ENCODE peak calls at places on chromosomes 1 and 21, in five cellular contexts. One of them, this sample, is unnamed.
A peak's percentile ranks its signal among the peaks of the same experiment; 100 is the strongest.

GRCh38 chr1:65832296-65832695 is 39.6 kb downstream of the PDE4B start:
- DNase-seq in GM12878: no peak
- DNase-seq in A549: no peak
- DNase-seq in HepG2: no peak
- DNase-seq in K562: no peak
- DNase-seq in this sample: no peak

GRCh38 chr1:101088431-101088830 is 62.8 kb upstream of the DPH5 start:
- DNase-seq in GM12878: no peak
- DNase-seq in A549: no peak
- DNase-seq in HepG2: no peak
- DNase-seq in K562: no peak
- DNase-seq in this sample: no peak

GRCh38 chr1:163172596-163172995 is 30.1 kb downstream of the RGS5 start:
- DNase-seq in GM12878: no peak
- DNase-seq in A549: no peak
- DNase-seq in HepG2: no peak
- DNase-seq in K562: no peak
- DNase-seq in this sample: no peak

GRCh38 chr1:161915051-161915503 is 108.6 kb downstream of the OLFML2B start:
- DNase-seq in GM12878: peak; percentile 53
- DNase-seq in A549: no peak
- DNase-seq in HepG2: no peak
- DNase-seq in K562: no peak
- DNase-seq in this sample: no peak

GRCh38 chr1:26358411-26359384 is 4.8 kb upstream of the CRYBG2 start:
- DNase-seq in GM12878: no peak
- DNase-seq in A549: no peak
- DNase-seq in HepG2: peak; percentile 90
- DNase-seq in K562: peak; percentile 57
- DNase-seq in this sample: peak; percentile 45

GRCh38 chr1:92804721-92805169 is 19.8 kb upstream of the EVI5 start:
- DNase-seq in GM12878: no peak
- DNase-seq in A549: peak; percentile 58
- DNase-seq in HepG2: peak; percentile 41
- DNase-seq in K562: peak; percentile 92
- DNase-seq in this sample: peak; percentile 91

GRCh38 chr1:245398180-245398579 is 243.4 kb downstream of the KIF26B start:
- DNase-seq in GM12878: no peak
- DNase-seq in A549: no peak
- DNase-seq in HepG2: no peak
- DNase-seq in K562: no peak
- DNase-seq in this sample: no peak

GRCh38 chr1:238380167-238380566 is 489.4 kb upstream of the ZP4 start:
- DNase-seq in GM12878: no peak
- DNase-seq in A549: no peak
- DNase-seq in HepG2: no peak
- DNase-seq in K562: no peak
- DNase-seq in this sample: peak; percentile 82

GRCh38 chr1:55447488-55447887 is 232.3 kb upstream of the USP24 start:
- DNase-seq in GM12878: no peak
- DNase-seq in A549: peak; percentile 31
- DNase-seq in HepG2: peak; percentile 35
- DNase-seq in K562: no peak
- DNase-seq in this sample: no peak

GRCh38 chr1:150272379-150272840 is at the start of gene C1orf54:
- DNase-seq in GM12878: no peak
- DNase-seq in A549: no peak
- DNase-seq in HepG2: no peak
- DNase-seq in K562: peak; percentile 65
- DNase-seq in this sample: peak; percentile 89

GRCh38 chr21:26946744-26947446 is 20.0 kb downstream of the ADAMTS5 start:
- DNase-seq in GM12878: no peak
- DNase-seq in A549: no peak
- DNase-seq in HepG2: no peak
- DNase-seq in K562: no peak
- DNase-seq in this sample: peak; percentile 41

GRCh38 chr1:190633488-190633887 is 155.8 kb upstream of the BRINP3 start:
- DNase-seq in GM12878: no peak
- DNase-seq in A549: no peak
- DNase-seq in HepG2: no peak
- DNase-seq in K562: no peak
- DNase-seq in this sample: peak; percentile 63

GRCh38 chr21:44084496-44085241 is 22.5 kb upstream of the PWP2 start:
- DNase-seq in GM12878: no peak
- DNase-seq in A549: no peak
- DNase-seq in HepG2: no peak
- DNase-seq in K562: no peak
- DNase-seq in this sample: no peak

GRCh38 chr1:22416555-22417454 is 34.8 kb upstream of the ZBTB40 start:
- DNase-seq in GM12878: peak; percentile 19
- DNase-seq in A549: peak; percentile 74
- DNase-seq in HepG2: peak; percentile 62
- DNase-seq in K562: peak; percentile 88
- DNase-seq in this sample: peak; percentile 91

GRCh38 chr21:35987475-35987874 is 72.9 kb downstream of the SETD4 start:
- DNase-seq in GM12878: no peak
- DNase-seq in A549: no peak
- DNase-seq in HepG2: no peak
- DNase-seq in K562: no peak
- DNase-seq in this sample: no peak

GRCh38 chr21:45187646-45188045 is 100.0 kb downstream of the POFUT2 start:
- DNase-seq in GM12878: no peak
- DNase-seq in A549: no peak
- DNase-seq in HepG2: no peak
- DNase-seq in K562: no peak
- DNase-seq in this sample: no peak

GRCh38 chr1:39847940-39848339 is 35.4 kb downstream of the TRIT1 start:
- DNase-seq in GM12878: no peak
- DNase-seq in A549: no peak
- DNase-seq in HepG2: no peak
- DNase-seq in K562: no peak
- DNase-seq in this sample: no peak

GRCh38 chr1:82388679-82389078 is 587.9 kb downstream of the ADGRL2 start:
- DNase-seq in GM12878: no peak
- DNase-seq in A549: no peak
- DNase-seq in HepG2: no peak
- DNase-seq in K562: no peak
- DNase-seq in this sample: no peak

GRCh38 chr1:173122958-173123852 is 72.5 kb upstream of the TNFSF18 start:
- DNase-seq in GM12878: no peak
- DNase-seq in A549: peak; percentile 10
- DNase-seq in HepG2: peak; percentile 93
- DNase-seq in K562: peak; percentile 4
- DNase-seq in this sample: peak; percentile 61

GRCh38 chr1:35715568-35716002 is 3.1 kb downstream of the C1orf216 start:
- DNase-seq in GM12878: peak; percentile 42
- DNase-seq in A549: peak; percentile 67
- DNase-seq in HepG2: peak; percentile 68
- DNase-seq in K562: peak; percentile 90
- DNase-seq in this sample: peak; percentile 92
- TF ChIP-seq JUNB in GM12878: no peak
- TF ChIP-seq JUNB in A549: no peak
- TF ChIP-seq JUNB in HepG2: no peak
- TF ChIP-seq JUNB in K562: no peak
- TF ChIP-seq JUNB in this sample: no peak

DNA sequence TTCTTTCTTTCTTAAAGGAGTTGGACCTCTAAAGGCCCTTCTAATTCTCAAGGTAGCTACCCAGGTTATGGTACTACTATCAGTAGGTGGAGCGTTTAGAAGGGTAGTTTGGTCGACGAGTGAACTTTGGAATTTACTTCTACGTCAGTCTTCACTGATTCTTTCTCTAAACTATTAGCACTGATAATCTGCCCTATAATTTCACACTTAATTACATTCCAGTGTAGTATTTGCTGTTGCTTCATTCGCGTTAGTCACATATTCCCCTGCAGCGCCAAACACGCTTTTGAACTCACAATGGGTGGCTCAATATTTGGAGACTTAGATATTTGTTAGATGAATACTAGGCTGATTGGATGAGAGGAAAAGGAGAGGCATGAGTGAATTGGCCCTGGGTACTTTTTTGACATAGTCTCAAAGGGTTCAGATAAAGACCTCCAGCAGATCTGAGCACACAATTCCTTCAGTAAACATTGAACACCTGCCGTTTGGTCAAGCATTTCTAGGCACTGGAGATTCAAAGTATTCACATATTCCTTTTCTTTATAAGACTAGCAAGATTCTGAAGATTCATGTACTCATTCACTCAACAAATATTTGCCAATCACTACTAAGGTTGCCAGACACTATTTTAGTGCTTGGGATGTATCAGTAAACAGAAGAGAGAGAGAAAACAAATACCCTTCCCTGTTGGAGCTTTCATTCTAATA is 929 bp upstream of the FOXJ3 start:
- DNase-seq in GM12878: no peak
- DNase-seq in A549: peak; percentile 18
- DNase-seq in HepG2: peak; percentile 60
- DNase-seq in K562: no peak
- DNase-seq in this sample: no peak
- TF ChIP-seq JUNB in GM12878: no peak
- TF ChIP-seq JUNB in A549: peak; percentile 79
- TF ChIP-seq JUNB in HepG2: no peak
- TF ChIP-seq JUNB in K562: no peak
- TF ChIP-seq JUNB in this sample: no peak

GRCh38 chr1:53659436-53659835 is 79.5 kb downstream of the GLIS1 start:
- DNase-seq in GM12878: no peak
- DNase-seq in A549: no peak
- DNase-seq in HepG2: no peak
- DNase-seq in K562: no peak
- DNase-seq in this sample: no peak
- TF ChIP-seq JUNB in GM12878: no peak
- TF ChIP-seq JUNB in A549: no peak
- TF ChIP-seq JUNB in HepG2: no peak
- TF ChIP-seq JUNB in K562: no peak
- TF ChIP-seq JUNB in this sample: no peak

GRCh38 chr1:196717868-196718267 is 56.8 kb upstream of the CFHR3 start:
- DNase-seq in GM12878: no peak
- DNase-seq in A549: no peak
- DNase-seq in HepG2: no peak
- DNase-seq in K562: no peak
- DNase-seq in this sample: no peak

GRCh38 chr1:196723325-196724185 is 51.1 kb upstream of the CFHR3 start:
- DNase-seq in GM12878: no peak
- DNase-seq in A549: peak; percentile 12
- DNase-seq in HepG2: peak; percentile 67
- DNase-seq in K562: peak; percentile 77
- DNase-seq in this sample: peak; percentile 92
- TF ChIP-seq JUNB in GM12878: no peak
- TF ChIP-seq JUNB in A549: no peak
- TF ChIP-seq JUNB in HepG2: no peak
- TF ChIP-seq JUNB in K562: no peak
- TF ChIP-seq JUNB in this sample: no peak

GRCh38 chr1:33332357-33332789 is 11.5 kb upstream of the A3GALT2 start:
- DNase-seq in GM12878: no peak
- DNase-seq in A549: no peak
- DNase-seq in HepG2: no peak
- DNase-seq in K562: no peak
- DNase-seq in this sample: no peak
- TF ChIP-seq JUNB in GM12878: no peak
- TF ChIP-seq JUNB in A549: no peak
- TF ChIP-seq JUNB in HepG2: no peak
- TF ChIP-seq JUNB in K562: no peak
- TF ChIP-seq JUNB in this sample: no peak

DNA sequence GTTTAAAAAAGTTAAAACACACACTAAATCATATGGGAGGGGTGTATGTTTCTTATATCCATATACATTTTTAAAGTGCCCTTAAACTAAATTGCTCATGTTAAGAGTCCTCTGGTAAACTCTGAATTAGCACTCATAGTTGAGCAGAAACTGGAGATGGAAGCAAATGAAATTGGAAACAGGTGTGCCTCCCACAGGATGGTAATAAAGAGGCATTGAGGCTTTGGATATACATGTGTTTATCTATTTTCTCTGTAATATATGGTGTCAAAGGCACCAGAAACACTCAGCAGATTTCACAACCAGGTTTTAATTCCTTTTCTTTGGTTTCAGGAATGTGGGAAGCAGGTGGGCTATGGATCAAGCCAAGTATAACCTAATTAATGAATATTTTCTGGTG is 188.7 kb downstream of the HS2ST1 start:
- DNase-seq in GM12878: no peak
- DNase-seq in A549: no peak
- DNase-seq in HepG2: no peak
- DNase-seq in K562: no peak
- DNase-seq in this sample: no peak
- TF ChIP-seq JUNB in GM12878: no peak
- TF ChIP-seq JUNB in A549: no peak
- TF ChIP-seq JUNB in HepG2: no peak
- TF ChIP-seq JUNB in K562: no peak
- TF ChIP-seq JUNB in this sample: no peak

DNA sequence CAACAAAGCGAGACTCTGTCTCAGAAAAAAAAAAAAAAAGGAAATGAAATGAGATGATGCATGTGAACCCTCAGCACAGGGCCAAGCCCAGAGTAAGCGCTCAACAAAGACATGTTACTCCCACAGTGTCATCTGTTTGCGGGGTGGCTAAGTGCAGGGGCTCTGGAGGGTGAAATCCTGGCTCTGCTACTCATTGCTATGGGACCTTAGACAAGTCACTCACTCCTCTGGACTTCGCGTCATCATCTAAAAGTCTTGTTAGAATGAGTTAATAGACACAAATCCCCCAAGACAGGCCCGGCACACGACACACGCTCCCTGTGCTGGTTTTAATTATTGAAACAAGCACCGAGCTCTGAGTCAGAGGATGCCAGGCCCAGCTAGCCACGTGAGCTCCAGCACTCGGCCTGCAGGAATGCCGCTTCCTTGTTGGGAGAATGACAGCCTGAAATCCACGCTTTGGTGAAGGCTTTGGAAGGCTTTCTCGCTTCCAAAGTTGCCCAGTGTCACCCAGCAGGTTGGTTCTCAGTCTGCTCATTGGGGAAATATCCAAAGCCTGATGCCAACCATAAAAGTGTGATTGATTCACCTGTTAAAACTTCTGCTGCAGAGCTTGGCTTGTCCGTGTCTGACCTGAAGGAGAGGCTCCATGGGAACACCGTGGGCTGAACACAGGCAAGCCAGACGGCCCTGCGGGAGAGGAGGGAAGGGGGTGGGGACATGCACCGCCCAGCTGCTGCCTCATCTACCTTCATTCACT is 36.7 kb upstream of the TARDBP start:
- DNase-seq in GM12878: no peak
- DNase-seq in A549: peak; percentile 30
- DNase-seq in HepG2: peak; percentile 48
- DNase-seq in K562: no peak
- DNase-seq in this sample: no peak
- TF ChIP-seq JUNB in GM12878: no peak
- TF ChIP-seq JUNB in A549: no peak
- TF ChIP-seq JUNB in HepG2: no peak
- TF ChIP-seq JUNB in K562: no peak
- TF ChIP-seq JUNB in this sample: no peak

GRCh38 chr1:8097077-8097799 is 71.1 kb upstream of the ERRFI1 start:
- DNase-seq in GM12878: peak; percentile 79
- DNase-seq in A549: no peak
- DNase-seq in HepG2: peak; percentile 74
- DNase-seq in K562: no peak
- DNase-seq in this sample: no peak
- TF ChIP-seq JUNB in GM12878: peak; percentile 97
- TF ChIP-seq JUNB in A549: peak; percentile 77
- TF ChIP-seq JUNB in HepG2: no peak
- TF ChIP-seq JUNB in K562: no peak
- TF ChIP-seq JUNB in this sample: no peak